ENCODE peak calls at places on chromosomes 1 and 21, in nine cellular contexts. C, U, K, Y, T, E, N, M and Q are unnamed samples.
A peak's percentile ranks its signal among the peaks of the same experiment; 100 is the strongest.

GRCh38 chr1:215397106-215397505 is 170.0 kb upstream of the KCTD3 start:
- DNase-seq in C (no peak), U (no peak), K (no peak), Y (no peak), T (no peak), E (no peak), N (no peak), M (no peak), Q (no peak)

GRCh38 chr1:60160141-60160540 is 86.6 kb upstream of the C1orf87 start:
- DNase-seq in C (peak; percentile 63), U (no peak), K (no peak), Y (no peak), T (no peak), E (no peak), N (no peak), M (no peak), Q (no peak)

GRCh38 chr1:19133360-19133759 is 76.7 kb downstream of the UBR4 start:
- DNase-seq in C (no peak), U (no peak), K (no peak), Y (no peak), T (no peak), E (no peak), N (no peak), M (no peak), Q (no peak)

GRCh38 chr1:12229386-12229834 is 420 bp upstream of the VPS13D start:
- DNase-seq in C (no peak), U (no peak), K (no peak), Y (no peak), T (no peak), E (no peak), N (no peak), M (no peak), Q (no peak)

GRCh38 chr21:44006656-44007055 is 5.5 kb upstream of the TRAPPC10 start:
- DNase-seq in C (peak; percentile 92), U (no peak), K (no peak), Y (no peak), T (peak; percentile 55), E (no peak), N (no peak), M (no peak), Q (no peak)

GRCh38 chr1:230113605-230114241 is 46.7 kb downstream of the GALNT2 start:
- DNase-seq in C (peak; percentile 98), U (no peak), K (peak; percentile 48), Y (no peak), T (no peak), E (no peak), N (peak; percentile 76), M (no peak), Q (no peak)

GRCh38 chr1:205226868-205227583 is 720 bp upstream of the TMCC2 start:
- DNase-seq in C (peak; percentile 58), U (no peak), K (no peak), Y (no peak), T (peak; percentile 33), E (no peak), N (no peak), M (no peak), Q (peak; percentile 28)

GRCh38 chr1:184160236-184160635 is 108.7 kb downstream of the TSEN15 start:
- DNase-seq in C (peak; percentile 83), U (no peak), K (no peak), Y (no peak), T (no peak), E (peak; percentile 79), N (no peak), M (no peak), Q (no peak)

GRCh38 chr1:3593745-3594144 is 17.6 kb downstream of the MEGF6 start:
- DNase-seq in C (no peak), U (no peak), K (no peak), Y (no peak), T (no peak), E (no peak), N (no peak), M (no peak), Q (no peak)

GRCh38 chr1:114216431-114217173 is 62.9 kb upstream of the SYT6 start:
- DNase-seq in C (no peak), U (no peak), K (no peak), Y (no peak), T (no peak), E (no peak), N (no peak), M (no peak), Q (no peak)

GRCh38 chr1:114340906-114341698 is 169.9 kb downstream of the TRIM33 start:
- DNase-seq in C (no peak), U (no peak), K (no peak), Y (no peak), T (no peak), E (no peak), N (no peak), M (no peak), Q (peak; percentile 55)

GRCh38 chr1:11907275-11908138 is 18.7 kb downstream of the KIAA2013 start:
- DNase-seq in C (peak; percentile 82), U (peak; percentile 90), K (peak; percentile 96), Y (peak; percentile 97), T (peak; percentile 95), E (peak; percentile 97), N (peak; percentile 92), M (peak; percentile 92), Q (peak; percentile 95)

GRCh38 chr1:19901653-19902052 is 19.5 kb downstream of the OTUD3 start:
- DNase-seq in C (no peak), U (no peak), K (no peak), Y (no peak), T (no peak), E (no peak), N (no peak), M (no peak), Q (no peak)

GRCh38 chr1:42322577-42322976 is 12.5 kb downstream of the FOXJ3 start:
- DNase-seq in C (peak; percentile 51), U (no peak), K (no peak), Y (no peak), T (no peak), E (no peak), N (no peak), M (no peak), Q (no peak)

GRCh38 chr1:25501235-25502058 is 42.0 kb upstream of the LDLRAP1 start:
- DNase-seq in C (peak; percentile 25), U (no peak), K (peak; percentile 77), Y (no peak), T (no peak), E (peak; percentile 89), N (no peak), M (no peak), Q (peak; percentile 62)

GRCh38 chr1:202037706-202038296 is 27.4 kb downstream of the ELF3 start:
- DNase-seq in C (peak; percentile 42), U (no peak), K (no peak), Y (no peak), T (no peak), E (no peak), N (no peak), M (no peak), Q (peak; percentile 72)

GRCh38 chr1:49294539-49294938 is 517.8 kb upstream of the BEND5 start:
- DNase-seq in C (no peak), U (no peak), K (no peak), Y (no peak), T (no peak), E (no peak), N (no peak), M (no peak), Q (no peak)

DNA sequence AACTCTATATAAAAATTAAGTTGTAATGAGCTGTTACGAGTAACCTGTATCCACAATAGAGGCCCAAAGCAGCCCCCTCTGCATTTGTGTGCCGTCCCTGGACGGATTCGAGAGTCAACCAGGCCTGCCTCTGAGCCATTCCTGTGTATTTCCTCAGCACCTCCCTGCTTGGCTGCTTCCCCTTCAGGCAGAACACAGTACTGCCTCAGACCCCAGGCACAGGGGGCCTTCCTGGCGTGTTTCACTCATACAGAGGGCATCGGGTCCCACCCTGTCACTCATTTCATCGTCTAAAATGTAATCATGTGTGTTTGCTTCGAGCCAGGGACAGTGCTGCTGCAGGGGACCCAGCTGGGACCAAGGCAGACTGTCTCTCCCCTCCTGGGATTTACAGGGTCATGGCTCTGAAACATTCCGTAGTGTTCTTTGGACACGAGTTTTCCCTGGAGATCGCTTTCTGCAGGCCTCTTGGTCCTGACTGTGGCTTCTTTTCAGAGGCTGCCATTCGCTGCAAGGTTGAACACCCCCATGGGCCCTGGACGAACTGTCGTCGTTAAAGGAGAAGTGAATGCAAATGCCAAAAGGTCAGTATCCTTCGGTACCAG is 19.4 kb downstream of the LGALS8 start:
- DNase-seq in C (no peak), U (no peak), K (no peak), Y (no peak), T (no peak), E (peak; percentile 48), N (no peak), M (no peak), Q (no peak)
- H3K36me3 ChIP-seq in C (peaks cover 51% of the 10 kb centered on the region), U (no peaks in the 10 kb centered on the region), K (peaks cover 4% of the 10 kb centered on the region), Y (peaks cover 58% of the 10 kb centered on the region), T (no peaks in the 10 kb centered on the region), E (peaks cover 6% of the 10 kb centered on the region), N (peaks cover 100% of the 10 kb centered on the region), M (peaks cover 56% of the 10 kb centered on the region), Q (peaks cover 32% of the 10 kb centered on the region)

DNA sequence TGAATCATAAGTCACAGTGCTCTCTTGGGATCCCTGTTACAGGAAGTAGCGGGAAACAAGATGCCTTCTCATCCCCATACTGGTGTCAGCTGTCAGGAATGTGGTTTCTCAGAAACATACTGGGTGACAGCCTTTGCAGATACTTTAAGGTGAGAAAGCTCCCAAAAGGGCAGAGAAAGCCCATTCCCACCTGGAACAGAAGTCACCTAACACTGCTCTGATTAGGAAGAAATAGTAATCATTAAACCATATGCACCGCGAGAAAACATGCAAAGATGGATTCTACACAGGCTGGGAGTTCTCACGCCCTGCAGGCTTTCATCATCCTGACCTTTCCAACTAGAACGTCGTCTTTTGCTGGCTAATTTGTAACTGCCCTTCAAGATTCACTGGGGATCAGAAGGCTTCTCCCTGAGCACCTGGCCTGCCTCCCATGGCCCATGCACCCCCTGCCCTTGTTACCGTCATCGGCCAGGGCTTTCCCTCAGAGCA is 46.2 kb upstream of the SLC44A3 start:
- DNase-seq in C (peak; percentile 62), U (no peak), K (peak; percentile 39), Y (peak; percentile 73), T (no peak), E (peak; percentile 96), N (no peak), M (no peak), Q (no peak)
- H3K4me3 ChIP-seq in C (no peak overlapping the region), U (no peak overlapping the region), K (no peak overlapping the region), Y (no peak overlapping the region), T (no peak overlapping the region), E (no peak overlapping the region), N (no peak overlapping the region), M (no peak overlapping the region), Q (no peak overlapping the region)

GRCh38 chr1:232726048-232726779 is 79.0 kb upstream of the MAP10 start:
- DNase-seq in C (peak; percentile 92), U (no peak), K (no peak), Y (no peak), T (no peak), E (peak; percentile 55), N (no peak), M (no peak), Q (no peak)
- H3K36me3 ChIP-seq in C (no peaks in the 10 kb centered on the region), U (no peaks in the 10 kb centered on the region), K (no peaks in the 10 kb centered on the region), Y (no peaks in the 10 kb centered on the region), T (no peaks in the 10 kb centered on the region), E (no peaks in the 10 kb centered on the region), N (no peaks in the 10 kb centered on the region), M (no peaks in the 10 kb centered on the region), Q (no peaks in the 10 kb centered on the region)

GRCh38 chr1:9239622-9240401 is 5.2 kb downstream of the H6PD start:
- DNase-seq in C (peak; percentile 87), U (peak; percentile 53), K (peak; percentile 48), Y (no peak), T (peak; percentile 79), E (no peak), N (no peak), M (peak; percentile 57), Q (peak; percentile 78)
- H3K4me3 ChIP-seq in C (no peak overlapping the region), U (peak overlapping the region; percentile 0), K (no peak overlapping the region), Y (no peak overlapping the region), T (peak overlapping the region; percentile 8), E (no peak overlapping the region), N (no peak overlapping the region), M (no peak overlapping the region), Q (no peak overlapping the region)